ENCODE peak calls at places on chromosomes 12 and 14, in seven cellular contexts. One of them, this sample, is unnamed.

GRCh38 chr12:25712169-25712568 is 159.1 kb upstream of the LMNTD1 start:
- DNase-seq in fibroblast of lung: peak
- DNase-seq in ascending aorta: no peak
- DNase-seq in heart left ventricle: no peak
- DNase-seq in CD8-positive, alpha-beta T cell: no peak
- DNase-seq in heart right ventricle: no peak
- DNase-seq in upper lobe of right lung: no peak
- DNase-seq in this sample: no peak

GRCh38 chr12:122356192-122356635 is 66.3 kb downstream of the CLIP1 start:
- DNase-seq in fibroblast of lung: peak
- DNase-seq in ascending aorta: no peak
- DNase-seq in heart left ventricle: no peak
- DNase-seq in CD8-positive, alpha-beta T cell: peak
- DNase-seq in heart right ventricle: peak
- DNase-seq in upper lobe of right lung: no peak
- DNase-seq in this sample: peak

GRCh38 chr14:64899958-64900357 is 14.3 kb upstream of the CHURC1 start:
- DNase-seq in fibroblast of lung: no peak
- DNase-seq in ascending aorta: no peak
- DNase-seq in heart left ventricle: no peak
- DNase-seq in CD8-positive, alpha-beta T cell: no peak
- DNase-seq in heart right ventricle: no peak
- DNase-seq in upper lobe of right lung: no peak
- DNase-seq in this sample: no peak

GRCh38 chr12:67925551-67925950 is 63.7 kb upstream of the IFNG-AS1 start:
- DNase-seq in fibroblast of lung: no peak
- DNase-seq in ascending aorta: no peak
- DNase-seq in heart left ventricle: no peak
- DNase-seq in CD8-positive, alpha-beta T cell: no peak
- DNase-seq in heart right ventricle: no peak
- DNase-seq in upper lobe of right lung: no peak
- DNase-seq in this sample: no peak

GRCh38 chr12:47236109-47236714 is 156.5 kb upstream of the AMIGO2 start:
- DNase-seq in fibroblast of lung: peak
- DNase-seq in ascending aorta: no peak
- DNase-seq in heart left ventricle: no peak
- DNase-seq in CD8-positive, alpha-beta T cell: no peak
- DNase-seq in heart right ventricle: no peak
- DNase-seq in upper lobe of right lung: no peak
- DNase-seq in this sample: peak

GRCh38 chr14:96624661-96625435 is 122.7 kb downstream of the PAPOLA start:
- DNase-seq in fibroblast of lung: no peak
- DNase-seq in ascending aorta: no peak
- DNase-seq in heart left ventricle: no peak
- DNase-seq in CD8-positive, alpha-beta T cell: no peak
- DNase-seq in heart right ventricle: no peak
- DNase-seq in upper lobe of right lung: no peak
- DNase-seq in this sample: no peak

GRCh38 chr12:111687255-111687654 is 1.4 kb downstream of the ACAD10 start:
- DNase-seq in fibroblast of lung: no peak
- DNase-seq in ascending aorta: no peak
- DNase-seq in heart left ventricle: no peak
- DNase-seq in CD8-positive, alpha-beta T cell: no peak
- DNase-seq in heart right ventricle: no peak
- DNase-seq in upper lobe of right lung: no peak
- DNase-seq in this sample: no peak

GRCh38 chr14:22780941-22781605 is 14.6 kb downstream of the OXA1L start:
- DNase-seq in fibroblast of lung: no peak
- DNase-seq in ascending aorta: no peak
- DNase-seq in heart left ventricle: no peak
- DNase-seq in CD8-positive, alpha-beta T cell: no peak
- DNase-seq in heart right ventricle: no peak
- DNase-seq in upper lobe of right lung: no peak
- DNase-seq in this sample: no peak

GRCh38 chr14:71209888-71210287 is 302.6 kb downstream of the PCNX1 start:
- DNase-seq in fibroblast of lung: no peak
- DNase-seq in ascending aorta: no peak
- DNase-seq in heart left ventricle: no peak
- DNase-seq in CD8-positive, alpha-beta T cell: no peak
- DNase-seq in heart right ventricle: no peak
- DNase-seq in upper lobe of right lung: no peak
- DNase-seq in this sample: no peak

GRCh38 chr14:51357250-51357649 is 117.2 kb downstream of the TMX1 start:
- DNase-seq in fibroblast of lung: peak
- DNase-seq in ascending aorta: no peak
- DNase-seq in heart left ventricle: no peak
- DNase-seq in CD8-positive, alpha-beta T cell: no peak
- DNase-seq in heart right ventricle: no peak
- DNase-seq in upper lobe of right lung: no peak
- DNase-seq in this sample: no peak

GRCh38 chr12:24767016-24767415 is 181.9 kb downstream of the BCAT1 start:
- DNase-seq in fibroblast of lung: no peak
- DNase-seq in ascending aorta: no peak
- DNase-seq in heart left ventricle: no peak
- DNase-seq in CD8-positive, alpha-beta T cell: no peak
- DNase-seq in heart right ventricle: no peak
- DNase-seq in upper lobe of right lung: no peak
- DNase-seq in this sample: no peak

GRCh38 chr14:21071225-21072041 is 1.3 kb downstream of the ARHGEF40 start:
- DNase-seq in fibroblast of lung: peak
- DNase-seq in ascending aorta: peak
- DNase-seq in heart left ventricle: peak
- DNase-seq in CD8-positive, alpha-beta T cell: no peak
- DNase-seq in heart right ventricle: peak
- DNase-seq in upper lobe of right lung: peak
- DNase-seq in this sample: peak

GRCh38 chr14:57058319-57058718 is 210.4 kb downstream of the EXOC5 start:
- DNase-seq in fibroblast of lung: no peak
- DNase-seq in ascending aorta: no peak
- DNase-seq in heart left ventricle: no peak
- DNase-seq in CD8-positive, alpha-beta T cell: no peak
- DNase-seq in heart right ventricle: no peak
- DNase-seq in upper lobe of right lung: no peak
- DNase-seq in this sample: no peak

GRCh38 chr12:3726455-3726854 is 26.5 kb downstream of the CRACR2A start:
- DNase-seq in fibroblast of lung: no peak
- DNase-seq in ascending aorta: no peak
- DNase-seq in heart left ventricle: no peak
- DNase-seq in CD8-positive, alpha-beta T cell: no peak
- DNase-seq in heart right ventricle: no peak
- DNase-seq in upper lobe of right lung: no peak
- DNase-seq in this sample: no peak

GRCh38 chr14:32372154-32372553 is 43.1 kb downstream of the AKAP6 start:
- DNase-seq in fibroblast of lung: peak
- DNase-seq in ascending aorta: no peak
- DNase-seq in heart left ventricle: no peak
- DNase-seq in CD8-positive, alpha-beta T cell: no peak
- DNase-seq in heart right ventricle: no peak
- DNase-seq in upper lobe of right lung: no peak
- DNase-seq in this sample: peak

GRCh38 chr12:14239350-14239934 is 126.0 kb upstream of the ATF7IP start:
- DNase-seq in fibroblast of lung: peak
- DNase-seq in ascending aorta: no peak
- DNase-seq in heart left ventricle: peak
- DNase-seq in CD8-positive, alpha-beta T cell: no peak
- DNase-seq in heart right ventricle: peak
- DNase-seq in upper lobe of right lung: no peak
- DNase-seq in this sample: no peak

GRCh38 chr14:57461777-57462320 is 31.8 kb downstream of the CCDC198 start:
- DNase-seq in fibroblast of lung: no peak
- DNase-seq in ascending aorta: no peak
- DNase-seq in heart left ventricle: no peak
- DNase-seq in CD8-positive, alpha-beta T cell: no peak
- DNase-seq in heart right ventricle: no peak
- DNase-seq in upper lobe of right lung: no peak
- DNase-seq in this sample: no peak

DNA sequence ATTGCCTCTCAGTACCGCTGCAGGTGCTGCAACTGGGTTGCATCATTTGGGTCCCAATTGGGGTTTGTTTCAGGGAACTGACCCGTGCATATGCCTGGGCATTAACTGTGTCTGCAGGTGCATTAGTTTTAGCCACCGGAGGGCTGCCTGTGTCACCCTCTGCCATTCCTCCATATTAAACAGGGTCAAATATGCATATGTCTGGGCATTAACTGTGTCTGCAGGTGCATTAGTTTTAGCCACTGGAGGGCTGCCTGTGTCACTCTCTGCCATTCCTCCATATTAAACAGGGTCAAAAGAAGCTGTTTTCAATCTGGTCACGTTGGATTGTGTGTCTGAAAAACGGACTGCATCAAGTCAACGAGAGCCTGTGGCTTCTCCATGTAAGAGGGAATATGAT is 1317.0 kb downstream of the TMEM121 start:
- DNase-seq in fibroblast of lung: no peak
- DNase-seq in ascending aorta: no peak
- DNase-seq in heart left ventricle: no peak
- DNase-seq in CD8-positive, alpha-beta T cell: no peak
- DNase-seq in heart right ventricle: no peak
- DNase-seq in upper lobe of right lung: no peak
- DNase-seq in this sample: no peak
- TF ChIP-seq CTCF in fibroblast of lung: no peak
- TF ChIP-seq CTCF in ascending aorta: no peak
- TF ChIP-seq CTCF in heart left ventricle: no peak
- TF ChIP-seq CTCF in CD8-positive, alpha-beta T cell: no peak
- TF ChIP-seq CTCF in heart right ventricle: no peak
- TF ChIP-seq CTCF in upper lobe of right lung: no peak
- TF ChIP-seq CTCF in this sample: no peak

DNA sequence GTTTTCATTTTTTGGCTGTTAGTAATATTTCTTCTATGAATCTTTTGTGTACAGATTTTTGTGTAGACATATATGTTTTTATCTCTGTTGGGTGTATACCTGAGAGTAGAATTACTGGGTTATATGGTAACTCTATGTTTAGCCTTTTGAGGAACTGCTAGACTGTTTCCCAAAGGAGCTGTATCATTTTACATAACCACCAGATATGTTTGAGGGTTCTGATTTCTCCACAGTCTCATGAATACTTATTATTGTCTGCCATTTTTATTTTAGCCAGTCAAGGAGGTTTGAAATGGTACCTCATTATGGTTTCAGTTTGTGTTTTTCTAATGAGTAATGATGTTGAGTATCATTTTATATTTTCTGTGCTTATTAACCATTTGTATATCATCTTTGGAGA is 1.9 kb downstream of the PCNX4 start:
- DNase-seq in fibroblast of lung: peak
- DNase-seq in ascending aorta: no peak
- DNase-seq in heart left ventricle: no peak
- DNase-seq in CD8-positive, alpha-beta T cell: no peak
- DNase-seq in heart right ventricle: no peak
- DNase-seq in upper lobe of right lung: no peak
- DNase-seq in this sample: no peak
- H3K4me3 ChIP-seq in fibroblast of lung: peak
- H3K4me3 ChIP-seq in ascending aorta: peak
- H3K4me3 ChIP-seq in heart left ventricle: peak
- H3K4me3 ChIP-seq in CD8-positive, alpha-beta T cell: no peak
- H3K4me3 ChIP-seq in heart right ventricle: peak
- H3K4me3 ChIP-seq in upper lobe of right lung: peak
- H3K4me3 ChIP-seq in this sample: peak

DNA sequence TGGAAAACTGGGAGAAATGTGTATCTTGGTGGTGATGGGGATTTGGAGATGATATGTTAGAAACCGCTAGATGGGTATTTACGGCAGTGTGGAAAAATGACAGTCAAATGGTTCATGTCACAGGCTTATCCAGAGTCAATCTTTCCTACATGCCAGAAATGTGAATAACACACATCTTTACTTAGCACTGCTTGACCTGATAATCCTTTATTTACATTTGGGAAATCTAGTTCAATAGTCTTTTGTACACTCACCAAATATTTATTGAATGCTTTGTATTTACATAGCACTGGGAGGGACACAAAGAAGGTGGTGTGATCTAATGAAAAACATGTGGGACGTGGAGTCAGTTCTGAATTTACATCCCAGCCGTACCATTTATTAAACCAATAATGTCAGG is 208.2 kb downstream of the DIO2 start:
- DNase-seq in fibroblast of lung: peak
- DNase-seq in ascending aorta: no peak
- DNase-seq in heart left ventricle: no peak
- DNase-seq in CD8-positive, alpha-beta T cell: no peak
- DNase-seq in heart right ventricle: no peak
- DNase-seq in upper lobe of right lung: no peak
- DNase-seq in this sample: peak
- H3K27ac ChIP-seq in fibroblast of lung: no peak
- H3K27ac ChIP-seq in ascending aorta: no peak
- H3K27ac ChIP-seq in heart left ventricle: no peak
- H3K27ac ChIP-seq in CD8-positive, alpha-beta T cell: no peak
- H3K27ac ChIP-seq in heart right ventricle: no peak
- H3K27ac ChIP-seq in upper lobe of right lung: no peak
- H3K27ac ChIP-seq in this sample: no peak

GRCh38 chr12:63823040-63823439 is 21.5 kb upstream of the SRGAP1 start:
- DNase-seq in fibroblast of lung: no peak
- DNase-seq in ascending aorta: no peak
- DNase-seq in heart left ventricle: no peak
- DNase-seq in CD8-positive, alpha-beta T cell: no peak
- DNase-seq in heart right ventricle: no peak
- DNase-seq in upper lobe of right lung: no peak
- DNase-seq in this sample: no peak

GRCh38 chr12:63820427-63820826 is 24.1 kb upstream of the SRGAP1 start:
- DNase-seq in fibroblast of lung: no peak
- DNase-seq in ascending aorta: no peak
- DNase-seq in heart left ventricle: no peak
- DNase-seq in CD8-positive, alpha-beta T cell: no peak
- DNase-seq in heart right ventricle: no peak
- DNase-seq in upper lobe of right lung: no peak
- DNase-seq in this sample: no peak

GRCh38 chr12:63822352-63822751 is 22.1 kb upstream of the SRGAP1 start:
- DNase-seq in fibroblast of lung: peak
- DNase-seq in ascending aorta: no peak
- DNase-seq in heart left ventricle: no peak
- DNase-seq in CD8-positive, alpha-beta T cell: no peak
- DNase-seq in heart right ventricle: no peak
- DNase-seq in upper lobe of right lung: no peak
- DNase-seq in this sample: peak

GRCh38 chr12:63821781-63822251 is 22.7 kb upstream of the SRGAP1 start:
- DNase-seq in fibroblast of lung: peak
- DNase-seq in ascending aorta: no peak
- DNase-seq in heart left ventricle: peak
- DNase-seq in CD8-positive, alpha-beta T cell: no peak
- DNase-seq in heart right ventricle: no peak
- DNase-seq in upper lobe of right lung: no peak
- DNase-seq in this sample: no peak

DNA sequence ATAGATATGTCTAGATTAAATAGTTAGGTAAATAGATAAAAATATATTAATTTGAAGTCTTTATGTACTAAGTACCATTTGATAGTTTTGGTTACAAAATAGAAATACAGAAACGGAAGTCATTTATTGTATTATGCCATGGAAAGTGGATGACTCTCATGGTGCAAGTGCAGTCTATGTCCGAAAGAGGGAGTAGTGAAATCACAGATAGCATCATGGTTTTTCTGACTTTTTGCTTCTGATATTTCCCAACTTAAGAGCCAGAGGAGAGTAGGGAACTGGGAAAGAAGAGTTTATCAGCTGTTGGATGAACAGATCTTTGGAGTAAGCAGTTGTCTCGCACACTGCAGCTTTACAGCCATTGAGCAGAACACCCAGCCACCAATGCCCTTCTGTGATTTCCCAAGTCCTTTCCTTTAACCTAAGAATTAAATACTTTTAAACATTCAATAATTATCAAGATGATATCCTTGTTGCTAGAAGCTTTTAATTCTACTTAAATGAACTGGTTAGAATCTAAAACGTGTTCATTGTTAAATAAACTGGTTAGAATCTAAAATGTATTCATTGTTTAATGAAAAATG is 18.4 kb upstream of the SRGAP1 start:
- DNase-seq in fibroblast of lung: peak
- DNase-seq in ascending aorta: no peak
- DNase-seq in heart left ventricle: no peak
- DNase-seq in CD8-positive, alpha-beta T cell: no peak
- DNase-seq in heart right ventricle: no peak
- DNase-seq in upper lobe of right lung: no peak
- DNase-seq in this sample: peak
- TF ChIP-seq CTCF in fibroblast of lung: peak
- TF ChIP-seq CTCF in ascending aorta: peak
- TF ChIP-seq CTCF in heart left ventricle: peak
- TF ChIP-seq CTCF in CD8-positive, alpha-beta T cell: peak
- TF ChIP-seq CTCF in heart right ventricle: peak
- TF ChIP-seq CTCF in upper lobe of right lung: peak
- TF ChIP-seq CTCF in this sample: peak

This sample was measured in AG04450.